ENCODE peak calls at places on chromosome 7, in five cellular contexts. G is heart left ventricle, K is transverse colon, O is breast epithelium, Y is Peyer's patch. S is an unnamed sample.

GRCh38 chr7:69890081-69890369 is 291.8 kb downstream of the AUTS2 start:
- DNase-seq in G (no peak), K (no peak), O (no peak), Y (no peak), S (no peak)

GRCh38 chr7:142709921-142710320 is 39.4 kb upstream of the PRSS1 start:
- DNase-seq in G (no peak), K (no peak), O (no peak), Y (no peak), S (no peak)

GRCh38 chr7:50197547-50197946 is 104.5 kb upstream of the ZPBP start:
- DNase-seq in G (no peak), K (no peak), O (no peak), Y (no peak), S (no peak)

GRCh38 chr7:112131016-112131415 is 75.2 kb downstream of the DOCK4 start:
- DNase-seq in G (no peak), K (no peak), O (no peak), Y (no peak), S (no peak)

GRCh38 chr7:116525298-116525912 is 569 bp downstream of the CAV1 start:
- DNase-seq in G (peak), K (peak), O (peak), Y (peak), S (peak)

GRCh38 chr7:128260069-128260468 is 19.0 kb downstream of the LEP start:
- DNase-seq in G (no peak), K (no peak), O (no peak), Y (no peak), S (no peak)

GRCh38 chr7:85407401-85407800 is 220.5 kb upstream of the SEMA3D start:
- DNase-seq in G (no peak), K (no peak), O (no peak), Y (no peak), S (no peak)

GRCh38 chr7:5677538-5678294 is 103.7 kb downstream of the RNF216 start:
- DNase-seq in G (peak), K (peak), O (no peak), Y (no peak), S (peak)

GRCh38 chr7:27167170-27167505 is 1.8 kb upstream of the HOXA9 start:
- DNase-seq in G (no peak), K (no peak), O (no peak), Y (peak), S (peak)

GRCh38 chr7:121504478-121504877 is 108.4 kb upstream of the FAM3C start:
- DNase-seq in G (no peak), K (no peak), O (no peak), Y (no peak), S (no peak)

GRCh38 chr7:47622946-47623640 is 41.2 kb upstream of the TNS3 start:
- DNase-seq in G (no peak), K (no peak), O (no peak), Y (no peak), S (no peak)

GRCh38 chr7:151060113-151060415 is 675 bp downstream of the SLC4A2 start:
- DNase-seq in G (no peak), K (no peak), O (no peak), Y (no peak), S (no peak)
- TF ChIP-seq CTCF in G (no peak), K (no peak), O (no peak), Y (no peak), S (no peak)

DNA sequence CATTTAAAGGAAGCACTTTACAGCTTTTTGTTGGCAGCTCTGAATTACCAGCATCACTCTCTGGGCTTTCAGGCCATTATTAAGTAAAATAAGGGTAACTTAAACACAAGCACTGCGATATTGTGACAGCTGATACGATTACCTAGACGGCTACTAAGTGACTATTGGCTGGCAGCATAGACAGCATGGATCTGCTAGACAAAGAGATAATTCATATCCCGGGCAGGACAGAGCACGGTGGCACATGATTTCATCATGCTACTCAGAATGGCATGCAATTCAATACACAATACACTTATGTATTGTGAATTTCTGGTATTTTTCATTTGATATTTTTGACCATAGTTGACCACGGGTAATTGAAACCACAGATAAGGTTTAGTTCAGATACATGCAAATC is 522.0 kb upstream of the LRRN3 start:
- DNase-seq in G (no peak), K (no peak), O (no peak), Y (no peak), S (no peak)
- H3K4me3 ChIP-seq in G (no peak), K (no peak), O (no peak), Y (no peak), S (no peak)

DNA sequence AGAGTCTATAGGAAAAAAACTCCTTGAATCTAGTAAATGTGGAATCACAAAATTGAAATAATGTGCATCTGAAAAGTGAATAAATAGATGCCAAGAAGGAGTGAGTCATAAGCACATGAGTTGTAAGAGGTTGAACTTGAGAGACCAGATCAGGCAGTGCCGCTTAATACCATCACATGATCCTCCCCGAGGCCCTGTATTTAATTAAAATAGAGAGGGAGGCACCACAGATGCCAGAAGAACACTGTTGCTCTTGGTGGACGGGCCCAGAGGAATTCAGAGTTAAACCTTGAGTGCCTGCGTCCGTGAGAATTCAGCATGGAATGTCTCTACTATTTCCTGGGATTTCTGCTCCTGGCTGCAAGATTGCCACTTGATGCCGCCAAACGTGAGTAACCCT is at the start of gene GPNMB:
- DNase-seq in G (peak), K (peak), O (no peak), Y (no peak), S (no peak)
- TF ChIP-seq POLR2A in G (no peak), K (peak), O (peak), Y (no peak), S (peak)

GRCh38 chr7:20330176-20330796 is 414 bp upstream of the ITGB8 start:
- DNase-seq in G (peak), K (peak), O (peak), Y (peak), S (peak)
- TF ChIP-seq CTCF in G (no peak), K (no peak), O (no peak), Y (no peak), S (no peak)

DNA sequence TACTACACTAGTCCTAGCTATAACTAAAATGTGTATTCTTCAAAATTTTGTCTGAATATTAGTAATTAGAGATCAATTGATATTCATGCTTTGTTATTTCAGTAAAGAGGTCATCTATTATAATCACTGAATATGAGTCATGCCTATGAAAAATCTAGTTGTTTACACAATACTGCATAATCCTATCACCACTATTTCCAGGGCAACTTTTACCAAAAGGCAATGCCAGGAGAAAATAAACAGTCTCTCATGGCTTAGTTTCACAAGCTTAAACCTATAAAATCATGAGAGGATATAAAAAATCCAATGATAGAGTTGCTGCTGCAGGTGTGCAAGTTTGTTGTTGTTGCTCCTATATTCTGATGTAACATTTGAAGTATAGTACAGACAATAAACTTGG is 149.9 kb upstream of the COL1A2 start:
- DNase-seq in G (no peak), K (no peak), O (no peak), Y (no peak), S (no peak)
- H3K4me3 ChIP-seq in G (no peak), K (no peak), O (no peak), Y (no peak), S (no peak)

DNA sequence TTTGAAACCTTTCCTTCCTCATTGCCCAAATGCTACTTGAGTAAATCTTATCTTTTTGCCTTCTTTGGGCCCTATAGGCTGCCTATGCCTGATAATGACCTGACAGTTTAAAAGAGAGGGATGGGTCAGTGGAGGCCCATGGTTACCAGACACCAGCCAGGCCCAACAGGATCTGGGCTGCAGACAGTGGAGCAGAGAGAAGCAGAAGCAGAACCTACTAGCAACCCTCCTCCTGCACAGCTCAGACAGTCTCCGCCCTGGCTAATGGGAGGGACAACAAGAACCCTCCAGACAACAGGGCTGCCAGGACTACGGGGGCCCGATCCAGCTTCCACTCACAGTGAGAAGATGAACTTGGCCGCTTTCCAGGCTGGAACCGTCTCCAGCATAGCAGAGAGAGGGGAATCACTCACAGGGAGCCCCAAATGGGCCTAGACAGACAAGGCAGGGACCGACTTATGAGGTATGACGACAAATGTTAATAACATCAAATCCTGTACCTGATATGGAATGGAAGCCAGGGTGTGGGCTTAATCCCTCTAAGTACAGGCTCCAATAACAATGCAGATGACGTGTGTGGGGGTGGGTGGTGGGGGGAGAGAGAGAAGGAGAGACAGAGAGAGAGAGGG is 31.7 kb upstream of the DGKI start:
- DNase-seq in G (peak), K (peak), O (no peak), Y (no peak), S (no peak)
- TF ChIP-seq POLR2A in G (no peak), K (no peak), O (no peak), Y (no peak), S (no peak)

S was measured in prostate gland.